ENCODE peak calls at places on chromosomes 7 and 10, in four cellular contexts. H, W, Z and I are unnamed samples.
A peak's percentile ranks its signal among the peaks of the same experiment; 100 is the strongest.

GRCh38 chr10:75468612-75469011 is 37.2 kb downstream of the LRMDA start:
- DNase-seq in H (no peak), W (no peak), Z (no peak), I (no peak)

GRCh38 chr10:51433949-51434348 is 265.4 kb downstream of the CSTF2T start:
- DNase-seq in H (no peak), W (no peak), Z (no peak), I (no peak)

GRCh38 chr10:133324198-133324792 is 12.4 kb downstream of the CALY start:
- DNase-seq in H (no peak), W (peak; percentile 91), Z (peak; percentile 62), I (peak; percentile 89)

GRCh38 chr7:11082552-11083213 is 109.0 kb downstream of the PHF14 start:
- DNase-seq in H (no peak), W (no peak), Z (peak; percentile 75), I (no peak)

GRCh38 chr10:114751856-114752255 is 69.7 kb upstream of the FHIP2A start:
- DNase-seq in H (no peak), W (no peak), Z (no peak), I (no peak)

GRCh38 chr7:38105874-38106483 is 72.1 kb upstream of the STARD3NL start:
- DNase-seq in H (no peak), W (peak; percentile 45), Z (peak; percentile 35), I (peak; percentile 46)

GRCh38 chr7:128906766-128907559 is 3.5 kb downstream of the KCP start:
- DNase-seq in H (no peak), W (peak; percentile 30), Z (no peak), I (no peak)

GRCh38 chr7:38546763-38547162 is 84.4 kb downstream of the AMPH start:
- DNase-seq in H (no peak), W (no peak), Z (no peak), I (no peak)

GRCh38 chr10:2839081-2839725 is 228.1 kb upstream of the PFKP start:
- DNase-seq in H (no peak), W (peak; percentile 57), Z (peak; percentile 33), I (peak; percentile 58)

GRCh38 chr10:75375828-75376227 is 25.7 kb downstream of the ZNF503 start:
- DNase-seq in H (peak; percentile 27), W (no peak), Z (no peak), I (no peak)

GRCh38 chr10:71547841-71548493 is 151.2 kb downstream of the CDH23 start:
- DNase-seq in H (no peak), W (no peak), Z (no peak), I (no peak)

GRCh38 chr7:95646350-95646749 is 50.0 kb upstream of the PDK4 start:
- DNase-seq in H (no peak), W (no peak), Z (no peak), I (no peak)

GRCh38 chr7:38280707-38281106 is 7.3 kb upstream of the TARP start:
- DNase-seq in H (no peak), W (no peak), Z (no peak), I (no peak)

GRCh38 chr10:43878386-43878785 is 229.7 kb upstream of the ZNF32 start:
- DNase-seq in H (no peak), W (peak; percentile 75), Z (no peak), I (no peak)

GRCh38 chr7:34073676-34074075 is 168.3 kb downstream of the BMPER start:
- DNase-seq in H (no peak), W (no peak), Z (no peak), I (no peak)

GRCh38 chr10:6052247-6053221 is 9.6 kb downstream of the IL2RA start:
- DNase-seq in H (peak; percentile 73), W (no peak), Z (no peak), I (no peak)

GRCh38 chr10:75417522-75417927 is 13.9 kb upstream of the LRMDA start:
- DNase-seq in H (no peak), W (no peak), Z (no peak), I (no peak)

GRCh38 chr10:49135575-49136313 is 1.9 kb upstream of the FAM170B start:
- DNase-seq in H (no peak), W (no peak), Z (no peak), I (no peak)

GRCh38 chr7:98278408-98278807 is 3.1 kb upstream of the BRI3 start:
- DNase-seq in H (no peak), W (peak; percentile 22), Z (peak; percentile 24), I (no peak)

GRCh38 chr10:338176-339037 is 203.2 kb downstream of the ZMYND11 start:
- DNase-seq in H (no peak), W (no peak), Z (no peak), I (no peak)

GRCh38 chr10:83886871-83887270 is 252.4 kb upstream of the GHITM start:
- DNase-seq in H (no peak), W (no peak), Z (no peak), I (no peak)

GRCh38 chr10:119165171-119166110 is at the start of gene SFXN4:
- DNase-seq in H (peak; percentile 31), W (peak; percentile 92), Z (peak; percentile 63), I (peak; percentile 19)

GRCh38 chr10:100567249-100567648 is 31.5 kb downstream of the HIF1AN start:
- DNase-seq in H (no peak), W (no peak), Z (no peak), I (no peak)

GRCh38 chr10:77274046-77274795 is 363.4 kb downstream of the KCNMA1 start:
- DNase-seq in H (no peak), W (no peak), Z (no peak), I (no peak)

GRCh38 chr10:113444766-113445365 is 108.0 kb upstream of the HABP2 start:
- DNase-seq in H (no peak), W (no peak), Z (no peak), I (no peak)

GRCh38 chr7:46756256-46756655 is 825.7 kb downstream of the TNS3 start:
- DNase-seq in H (no peak), W (no peak), Z (no peak), I (no peak)

GRCh38 chr7:90401989-90402388 is 1.3 kb upstream of the CLDN12 start:
- DNase-seq in H (no peak), W (peak; percentile 71), Z (no peak), I (no peak)

GRCh38 chr7:150631866-150632864 is at the start of gene GIMAP6:
- DNase-seq in H (peak; percentile 51), W (no peak), Z (no peak), I (no peak)

GRCh38 chr7:51289608-51290370 is 26.8 kb downstream of the COBL start:
- DNase-seq in H (no peak), W (no peak), Z (no peak), I (no peak)

GRCh38 chr10:87093461-87094372 is 926 bp downstream of the GLUD1 start:
- DNase-seq in H (no peak), W (peak; percentile 68), Z (peak; percentile 35), I (peak; percentile 76)

GRCh38 chr7:3597243-3597642 is 296.2 kb downstream of the SDK1 start:
- DNase-seq in H (no peak), W (no peak), Z (no peak), I (no peak)

DNA sequence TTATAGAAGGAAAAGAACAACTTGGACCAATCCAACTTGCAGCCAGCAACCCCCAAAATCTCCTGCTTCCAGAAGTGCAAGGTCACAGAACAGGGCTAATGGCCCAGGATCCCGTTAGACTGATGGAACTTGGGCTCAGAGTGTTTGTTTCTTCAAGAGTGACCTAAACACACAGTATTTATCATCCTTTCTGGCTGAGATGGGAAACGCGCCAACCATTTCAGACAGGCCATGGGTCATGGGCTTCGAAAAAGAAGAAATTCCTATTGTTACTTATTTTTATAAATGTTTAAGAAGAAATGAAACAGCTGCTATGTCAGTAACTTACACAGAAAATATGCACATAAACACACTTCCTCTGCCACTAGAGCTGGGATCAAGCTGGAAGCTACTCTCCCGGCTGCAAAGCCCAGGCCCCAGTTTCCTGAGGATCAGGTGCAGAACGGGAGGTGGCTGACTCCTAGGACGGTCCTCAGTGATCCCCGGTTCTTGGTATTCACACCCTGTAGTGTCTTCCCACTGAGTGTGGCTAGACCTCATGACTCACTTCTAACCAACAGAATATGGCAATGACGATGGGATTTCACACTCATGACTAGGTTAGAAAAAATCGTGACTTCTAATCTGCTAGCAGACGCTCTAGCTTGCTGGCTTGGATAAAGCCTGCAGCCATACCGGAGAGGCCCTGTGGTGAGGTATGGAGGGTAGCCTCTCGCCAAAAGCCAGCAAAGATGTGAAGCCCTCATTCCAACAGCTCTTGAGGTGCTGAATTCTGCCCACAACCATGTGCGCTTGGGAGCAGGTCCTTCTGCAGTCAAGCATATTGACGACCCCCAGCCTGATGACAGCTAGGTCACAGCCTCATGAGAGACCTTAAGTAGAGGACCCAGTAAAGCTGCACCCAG is 60.2 kb downstream of the CHST15 start:
- DNase-seq in H (no peak), W (no peak), Z (no peak), I (no peak)
- TF ChIP-seq JUND in H (no peak), W (no peak), Z (no peak), I (no peak)

GRCh38 chr10:123537188-123537961 is 128.8 kb upstream of the GPR26 start:
- DNase-seq in H (no peak), W (no peak), Z (no peak), I (no peak)

GRCh38 chr10:123530166-123530870 is 135.8 kb upstream of the GPR26 start:
- DNase-seq in H (no peak), W (no peak), Z (no peak), I (no peak)

GRCh38 chr10:123535386-123535785 is 130.8 kb upstream of the GPR26 start:
- DNase-seq in H (no peak), W (no peak), Z (no peak), I (no peak)

GRCh38 chr10:123538401-123539320 is 127.5 kb upstream of the GPR26 start:
- DNase-seq in H (no peak), W (no peak), Z (no peak), I (no peak)

DNA sequence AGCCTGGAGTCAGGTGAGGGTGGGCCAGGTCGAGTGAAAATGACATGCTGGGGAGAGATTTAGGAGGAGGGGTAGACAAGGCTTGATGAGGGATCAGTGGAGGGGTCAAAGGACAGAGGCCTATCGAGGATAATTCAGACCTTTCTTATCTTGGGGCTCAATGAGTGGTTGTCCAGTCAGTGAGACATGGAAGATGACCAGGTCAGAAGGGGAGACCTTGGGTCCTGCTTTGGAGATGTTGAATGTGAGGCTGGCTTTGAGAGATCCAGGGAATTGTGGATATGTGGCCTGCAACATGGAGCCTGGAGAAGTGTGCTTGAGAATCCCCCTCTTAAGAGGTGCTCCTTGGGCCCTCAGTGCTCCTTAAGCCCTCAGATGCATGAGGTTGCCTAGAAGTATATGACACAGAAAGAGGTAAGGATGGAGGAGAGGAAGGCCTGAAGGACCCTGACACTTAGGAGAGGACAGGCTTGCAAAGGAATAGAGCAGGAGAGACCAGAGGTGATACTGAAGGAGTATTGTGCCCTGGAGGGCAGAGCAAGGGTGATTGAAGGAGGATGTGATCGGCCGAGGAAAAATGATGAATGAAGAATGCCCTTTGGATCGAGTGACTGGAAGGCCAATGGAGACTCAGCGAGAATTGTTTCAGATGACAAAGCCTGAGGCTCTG is 129.8 kb upstream of the GPR26 start:
- DNase-seq in H (no peak), W (no peak), Z (no peak), I (no peak)
- TF ChIP-seq JUND in H (no peak), W (no peak), Z (no peak), I (no peak)

GRCh38 chr7:30752979-30753378 is 1.0 kb downstream of the INMT start:
- DNase-seq in H (no peak), W (no peak), Z (no peak), I (no peak)
- TF ChIP-seq JUND in H (no peak), W (no peak), Z (no peak), I (no peak)

GRCh38 chr7:55792048-55792447 is 70.5 kb downstream of the SEPTIN14 start:
- DNase-seq in H (no peak), W (no peak), Z (no peak), I (no peak)

DNA sequence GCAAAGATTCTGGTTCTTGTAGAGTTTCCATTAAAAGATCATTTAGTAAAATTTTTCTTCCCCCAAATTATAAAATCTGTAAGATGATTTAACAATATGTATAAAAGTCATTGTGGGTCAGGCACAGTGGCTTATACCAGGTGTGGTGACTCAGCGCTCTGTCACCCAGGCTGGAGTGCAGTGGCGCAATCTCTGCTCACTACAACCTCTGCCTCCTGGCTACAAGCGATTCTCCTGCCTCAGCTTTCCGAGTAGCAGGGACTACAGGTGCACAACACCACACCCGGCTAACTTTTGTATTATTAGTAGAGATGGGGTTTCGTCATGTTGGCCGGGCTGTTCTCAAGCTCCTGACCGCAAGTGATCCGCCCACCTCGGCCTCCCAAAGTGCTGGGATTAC is 68.0 kb downstream of the SEPTIN14 start:
- DNase-seq in H (no peak), W (no peak), Z (no peak), I (no peak)
- TF ChIP-seq JUND in H (no peak), W (no peak), Z (no peak), I (no peak)